ENCODE peak calls at places on chromosomes 6 and 20, in four cellular contexts. One of them, this sample, is unnamed.

GRCh38 chr6:167766986-167767714 is 59.6 kb upstream of the AFDN start:
- DNase-seq in ovary: no peak
- DNase-seq in tibial nerve: no peak
- DNase-seq in transverse colon: no peak
- DNase-seq in this sample: no peak

GRCh38 chr6:106790146-106790770 is 160.9 kb downstream of the QRSL1 start:
- DNase-seq in transverse colon: no peak
- DNase-seq in tibial nerve: no peak
- DNase-seq in ovary: no peak
- DNase-seq in this sample: no peak

GRCh38 chr6:30769088-30769852 is 24.9 kb upstream of the IER3 start:
- DNase-seq in tibial nerve: no peak
- DNase-seq in ovary: peak; percentile 82
- DNase-seq in transverse colon: peak; percentile 54
- DNase-seq in this sample: no peak

GRCh38 chr20:855466-856360 is 22.2 kb downstream of the FAM110A start:
- DNase-seq in tibial nerve: no peak
- DNase-seq in ovary: no peak
- DNase-seq in transverse colon: no peak
- DNase-seq in this sample: no peak

GRCh38 chr20:25195962-25196700 is 619 bp downstream of the ENTPD6 start:
- DNase-seq in ovary: no peak
- DNase-seq in transverse colon: peak; percentile 87
- DNase-seq in tibial nerve: no peak
- DNase-seq in this sample: peak; percentile 87

GRCh38 chr6:18276610-18277009 is 12.3 kb upstream of the DEK start:
- DNase-seq in ovary: no peak
- DNase-seq in tibial nerve: no peak
- DNase-seq in transverse colon: no peak
- DNase-seq in this sample: no peak

GRCh38 chr6:38846844-38847243 is 131.7 kb downstream of the DNAH8 start:
- DNase-seq in transverse colon: no peak
- DNase-seq in ovary: no peak
- DNase-seq in tibial nerve: no peak
- DNase-seq in this sample: no peak

GRCh38 chr20:35129647-35130069 is 17.5 kb downstream of the EDEM2 start:
- DNase-seq in tibial nerve: no peak
- DNase-seq in transverse colon: no peak
- DNase-seq in ovary: no peak
- DNase-seq in this sample: no peak

GRCh38 chr6:138527376-138528092 is 28.2 kb upstream of the NHSL1 start:
- DNase-seq in transverse colon: no peak
- DNase-seq in tibial nerve: no peak
- DNase-seq in ovary: no peak
- DNase-seq in this sample: no peak

GRCh38 chr20:63497946-63498935 is 642 bp downstream of the EEF1A2 start:
- DNase-seq in tibial nerve: no peak
- DNase-seq in ovary: no peak
- DNase-seq in transverse colon: no peak
- DNase-seq in this sample: no peak

GRCh38 chr20:825710-826421 is 7.6 kb upstream of the FAM110A start:
- DNase-seq in ovary: no peak
- DNase-seq in transverse colon: peak; percentile 5
- DNase-seq in tibial nerve: no peak
- DNase-seq in this sample: no peak

GRCh38 chr6:30974488-30975252 is 8.8 kb upstream of the MUC21 start:
- DNase-seq in tibial nerve: no peak
- DNase-seq in ovary: no peak
- DNase-seq in transverse colon: no peak
- DNase-seq in this sample: no peak

GRCh38 chr20:23690581-23690980 is 1.7 kb upstream of the CST4 start:
- DNase-seq in ovary: no peak
- DNase-seq in tibial nerve: no peak
- DNase-seq in transverse colon: no peak
- DNase-seq in this sample: no peak

GRCh38 chr6:163263998-163264661 is 150.4 kb upstream of the QKI start:
- DNase-seq in transverse colon: no peak
- DNase-seq in tibial nerve: no peak
- DNase-seq in ovary: no peak
- DNase-seq in this sample: no peak

GRCh38 chr6:54071941-54072340 is 39.3 kb upstream of the MLIP start:
- DNase-seq in tibial nerve: no peak
- DNase-seq in ovary: no peak
- DNase-seq in transverse colon: no peak
- DNase-seq in this sample: no peak

GRCh38 chr6:14092301-14092700 is 25.3 kb upstream of the CD83 start:
- DNase-seq in transverse colon: no peak
- DNase-seq in ovary: no peak
- DNase-seq in tibial nerve: no peak
- DNase-seq in this sample: no peak

GRCh38 chr6:3775906-3776305 is 24.4 kb upstream of the PXDC1 start:
- DNase-seq in transverse colon: no peak
- DNase-seq in ovary: no peak
- DNase-seq in tibial nerve: no peak
- DNase-seq in this sample: no peak

GRCh38 chr6:21666200-21666671 is 72.7 kb downstream of the SOX4 start:
- DNase-seq in tibial nerve: no peak
- DNase-seq in ovary: peak; percentile 64
- DNase-seq in transverse colon: peak; percentile 8
- DNase-seq in this sample: no peak

GRCh38 chr20:54726687-54727086 is 251.3 kb downstream of the DOK5 start:
- DNase-seq in tibial nerve: no peak
- DNase-seq in transverse colon: no peak
- DNase-seq in ovary: no peak
- DNase-seq in this sample: no peak

GRCh38 chr6:112802154-112802553 is 455.0 kb downstream of the RFPL4B start:
- DNase-seq in tibial nerve: no peak
- DNase-seq in ovary: no peak
- DNase-seq in transverse colon: no peak
- DNase-seq in this sample: no peak

GRCh38 chr6:133055527-133055966 is 185.6 kb upstream of the EYA4 start:
- DNase-seq in tibial nerve: no peak
- DNase-seq in ovary: no peak
- DNase-seq in transverse colon: no peak
- DNase-seq in this sample: no peak

GRCh38 chr6:168563656-168564055 is 122.7 kb downstream of the SMOC2 start:
- DNase-seq in ovary: no peak
- DNase-seq in transverse colon: no peak
- DNase-seq in tibial nerve: no peak
- DNase-seq in this sample: no peak

GRCh38 chr20:2756056-2756611 is 44.3 kb downstream of the CPXM1 start:
- DNase-seq in ovary: no peak
- DNase-seq in tibial nerve: no peak
- DNase-seq in transverse colon: no peak
- DNase-seq in this sample: no peak

GRCh38 chr6:33312361-33313104 is 1.3 kb downstream of the TAPBP start:
- DNase-seq in transverse colon: peak; percentile 89
- DNase-seq in ovary: peak; percentile 76
- DNase-seq in tibial nerve: peak; percentile 61
- DNase-seq in this sample: no peak

GRCh38 chr20:1301031-1301529 is 27.9 kb downstream of the SDCBP2 start:
- DNase-seq in transverse colon: no peak
- DNase-seq in ovary: no peak
- DNase-seq in tibial nerve: no peak
- DNase-seq in this sample: peak; percentile 35

GRCh38 chr6:75272145-75272840 is 12.3 kb downstream of the TMEM30A start:
- DNase-seq in tibial nerve: no peak
- DNase-seq in ovary: no peak
- DNase-seq in transverse colon: no peak
- DNase-seq in this sample: no peak

GRCh38 chr20:34717230-34718095 is 13.3 kb downstream of the TP53INP2 start:
- DNase-seq in transverse colon: no peak
- DNase-seq in tibial nerve: no peak
- DNase-seq in ovary: no peak
- DNase-seq in this sample: no peak

DNA sequence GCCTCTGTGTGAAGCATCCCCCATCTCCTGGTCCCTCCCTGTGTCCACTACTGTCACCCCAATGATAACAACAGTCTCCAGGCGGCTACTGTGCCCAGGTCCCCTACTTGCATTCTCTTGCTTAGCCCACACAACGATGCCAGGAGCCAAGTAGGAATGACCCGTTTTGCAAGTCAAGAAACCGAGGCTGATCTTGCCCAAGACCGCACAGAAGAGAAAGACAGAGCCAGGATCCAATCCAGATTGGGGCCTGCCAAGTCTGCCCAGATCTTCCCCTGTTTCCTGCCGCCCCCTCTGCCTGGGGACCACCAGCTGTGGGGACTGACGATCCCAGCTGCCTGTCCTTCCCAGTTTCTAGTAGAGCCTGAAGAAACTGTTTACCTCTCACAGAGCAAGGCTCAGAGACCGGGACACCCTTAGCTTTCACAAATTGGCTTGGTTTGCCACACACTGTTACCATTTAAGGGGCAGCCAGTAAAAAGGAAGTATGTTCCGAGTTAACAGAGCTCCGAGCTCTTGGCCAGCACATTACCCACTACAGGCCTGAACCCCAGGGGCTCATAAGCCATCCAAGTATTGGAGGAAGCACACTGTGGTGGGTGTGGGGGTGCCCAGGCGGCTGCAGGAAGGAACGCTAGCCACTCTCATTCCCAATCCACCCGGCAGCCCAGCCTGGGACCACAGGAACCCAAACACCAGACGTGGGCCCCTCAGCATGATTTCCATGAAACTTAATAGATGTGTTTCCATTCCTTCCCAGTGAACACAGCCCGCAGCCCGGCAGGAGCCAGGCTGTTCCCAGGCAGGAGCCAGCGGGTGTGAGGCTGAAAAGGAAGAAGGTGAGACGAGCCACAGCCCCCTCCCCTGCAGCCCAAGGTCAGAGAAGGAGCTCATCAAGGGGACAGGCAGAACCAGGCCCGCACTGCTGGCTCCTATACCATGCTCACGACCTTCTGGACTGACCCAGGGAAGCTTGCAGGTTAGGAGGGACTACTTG is 7.9 kb downstream of the KIAA1755 start:
- DNase-seq in ovary: no peak
- DNase-seq in tibial nerve: no peak
- DNase-seq in transverse colon: no peak
- DNase-seq in this sample: no peak
- H3K27ac ChIP-seq in ovary: peak overlapping the region; percentile 41
- H3K27ac ChIP-seq in tibial nerve: peak overlapping the region; percentile 93
- H3K27ac ChIP-seq in transverse colon: peak overlapping the region; percentile 41
- H3K27ac ChIP-seq in this sample: peak overlapping the region; percentile 51

DNA sequence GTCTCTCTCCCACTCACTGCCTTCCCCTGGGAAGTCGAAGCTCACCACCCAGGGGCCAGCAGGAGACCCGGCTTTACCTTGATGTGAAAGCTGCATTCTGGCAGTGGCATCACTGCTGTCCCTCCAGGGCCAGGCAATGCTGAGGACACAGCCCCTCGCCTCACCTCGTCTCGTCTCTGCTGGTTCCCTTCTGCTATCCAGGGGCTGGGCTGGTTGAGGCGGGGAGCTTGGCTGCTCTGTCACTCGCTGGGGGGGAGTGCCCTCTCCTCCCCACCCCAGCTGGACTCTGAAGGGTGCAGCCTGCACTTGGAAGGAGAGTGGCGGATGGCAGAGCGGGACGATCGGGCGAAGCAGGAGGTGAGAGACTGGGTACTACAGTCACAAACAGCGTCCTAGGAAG is 12.7 kb upstream of the DSN1 start:
- DNase-seq in ovary: no peak
- DNase-seq in transverse colon: no peak
- DNase-seq in tibial nerve: no peak
- DNase-seq in this sample: no peak
- H3K27ac ChIP-seq in ovary: no peak overlapping the region
- H3K27ac ChIP-seq in transverse colon: no peak overlapping the region
- H3K27ac ChIP-seq in tibial nerve: no peak overlapping the region
- H3K27ac ChIP-seq in this sample: no peak overlapping the region

GRCh38 chr20:4245542-4245941 is 230.2 kb upstream of the RNF24 start:
- DNase-seq in transverse colon: no peak
- DNase-seq in ovary: no peak
- DNase-seq in tibial nerve: no peak
- DNase-seq in this sample: no peak

GRCh38 chr20:4246428-4246827 is 231.1 kb upstream of the RNF24 start:
- DNase-seq in transverse colon: no peak
- DNase-seq in tibial nerve: no peak
- DNase-seq in ovary: no peak
- DNase-seq in this sample: no peak

GRCh38 chr20:4247261-4247660 is 231.9 kb upstream of the RNF24 start:
- DNase-seq in ovary: no peak
- DNase-seq in transverse colon: no peak
- DNase-seq in tibial nerve: no peak
- DNase-seq in this sample: no peak

GRCh38 chr20:4244700-4245485 is 229.5 kb upstream of the RNF24 start:
- DNase-seq in ovary: no peak
- DNase-seq in tibial nerve: no peak
- DNase-seq in transverse colon: peak; percentile 83
- DNase-seq in this sample: no peak

GRCh38 chr20:4247898-4248858 is 232.8 kb upstream of the RNF24 start:
- DNase-seq in tibial nerve: no peak
- DNase-seq in ovary: no peak
- DNase-seq in transverse colon: no peak
- DNase-seq in this sample: no peak
- H3K27ac ChIP-seq in tibial nerve: peak overlapping the region; percentile 77
- H3K27ac ChIP-seq in ovary: no peak overlapping the region
- H3K27ac ChIP-seq in transverse colon: no peak overlapping the region
- H3K27ac ChIP-seq in this sample: no peak overlapping the region

GRCh38 chr6:32112436-32112980 is 3.4 kb upstream of the TNXB start:
- DNase-seq in transverse colon: no peak
- DNase-seq in tibial nerve: no peak
- DNase-seq in ovary: peak; percentile 49
- DNase-seq in this sample: no peak
- H3K27ac ChIP-seq in transverse colon: peak overlapping the region; percentile 50
- H3K27ac ChIP-seq in tibial nerve: peak overlapping the region; percentile 93
- H3K27ac ChIP-seq in ovary: peak overlapping the region; percentile 57
- H3K27ac ChIP-seq in this sample: no peak overlapping the region

GRCh38 chr20:44549123-44549522 is 27.3 kb upstream of the SERINC3 start:
- DNase-seq in tibial nerve: no peak
- DNase-seq in transverse colon: no peak
- DNase-seq in ovary: no peak
- DNase-seq in this sample: no peak

GRCh38 chr20:44548171-44548678 is 26.4 kb upstream of the SERINC3 start:
- DNase-seq in tibial nerve: no peak
- DNase-seq in ovary: no peak
- DNase-seq in transverse colon: no peak
- DNase-seq in this sample: no peak

GRCh38 chr20:44552950-44553908 is 29.1 kb upstream of the PKIG start:
- DNase-seq in transverse colon: no peak
- DNase-seq in ovary: no peak
- DNase-seq in tibial nerve: no peak
- DNase-seq in this sample: no peak

GRCh38 chr20:44552568-44552949 is 29.8 kb upstream of the PKIG start:
- DNase-seq in ovary: no peak
- DNase-seq in transverse colon: no peak
- DNase-seq in tibial nerve: no peak
- DNase-seq in this sample: no peak

DNA sequence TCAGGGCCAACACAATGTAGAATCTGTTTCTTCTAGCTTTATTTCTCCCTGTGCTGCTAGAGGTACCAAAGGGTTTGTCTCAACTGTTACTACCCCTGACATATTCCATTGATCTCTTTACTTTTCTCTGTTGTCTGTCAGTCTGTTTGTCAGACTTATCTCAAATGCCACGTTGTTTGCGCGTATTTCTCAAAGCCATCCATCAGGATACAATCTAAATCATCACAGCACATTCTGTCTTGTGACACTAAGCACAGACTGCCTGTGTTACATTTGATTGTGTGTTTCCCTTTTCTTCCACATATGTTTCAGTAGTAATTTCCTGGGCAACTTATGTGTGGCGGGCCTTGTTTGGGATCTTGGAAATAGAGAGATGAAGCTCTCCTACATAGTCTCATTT is 30.2 kb upstream of the SERINC3 start:
- DNase-seq in tibial nerve: no peak
- DNase-seq in ovary: no peak
- DNase-seq in transverse colon: no peak
- DNase-seq in this sample: no peak
- H3K27ac ChIP-seq in tibial nerve: no peak overlapping the region
- H3K27ac ChIP-seq in ovary: no peak overlapping the region
- H3K27ac ChIP-seq in transverse colon: peak overlapping the region; percentile 70
- H3K27ac ChIP-seq in this sample: no peak overlapping the region